ENCODE peak calls at places on chromosomes 11 and 22, in four cellular contexts. V is MV-4-11, O is smooth muscle cell of the brain vasculature, R is HAP-1. X is an unnamed sample.

GRCh38 chr11:60991457-60991856 is 20.0 kb downstream of the CD6 start:
- DNase-seq in V (no peak), O (no peak), R (no peak), X (no peak)

GRCh38 chr11:61785837-61786402 is 6.5 kb downstream of the TMEM258 start:
- DNase-seq in R (no peak), V (no peak), O (no peak), X (no peak)

GRCh38 chr11:126058090-126058489 is 4.6 kb downstream of the CDON start:
- DNase-seq in R (no peak), O (no peak), V (no peak), X (no peak)

GRCh38 chr11:16982256-16982671 is 31.9 kb downstream of the PLEKHA7 start:
- DNase-seq in V (no peak), O (no peak), R (no peak), X (no peak)

GRCh38 chr11:115129771-115130306 is 374.4 kb downstream of the CADM1 start:
- DNase-seq in R (no peak), O (no peak), V (no peak), X (no peak)

GRCh38 chr22:49052023-49052538 is 775.6 kb downstream of the BRD1 start:
- DNase-seq in V (no peak), O (no peak), R (no peak), X (no peak)

GRCh38 chr11:45169310-45170072 is 23.1 kb downstream of the PRDM11 start:
- DNase-seq in R (no peak), V (peak), O (no peak), X (no peak)

GRCh38 chr11:105577645-105578044 is 32.2 kb upstream of the GRIA4 start:
- DNase-seq in R (no peak), V (peak), O (no peak), X (peak)

GRCh38 chr11:8011383-8011782 is 24.2 kb downstream of the EIF3F start:
- DNase-seq in O (no peak), R (no peak), V (peak), X (no peak)

GRCh38 chr22:29994941-29995340 is 85.3 kb upstream of the HORMAD2 start:
- DNase-seq in R (no peak), O (no peak), V (no peak), X (peak)

GRCh38 chr11:92322225-92322624 is 97.6 kb downstream of the FAT3 start:
- DNase-seq in O (no peak), R (no peak), V (no peak), X (peak)

X was measured in bronchial epithelial cell.